ENCODE peak calls at places on chromosomes 5 and 9, in four cellular contexts. V, O, G and U are unnamed samples.
A peak's percentile ranks its signal among the peaks of the same experiment; 100 is the strongest.

GRCh38 chr5:132283423-132284043 is 10.7 kb upstream of the SLC22A4 start:
- DNase-seq in V (no peak), O (peak; percentile 39), G (no peak), U (no peak)

GRCh38 chr9:107853461-107853860 is 363.9 kb upstream of the KLF4 start:
- DNase-seq in V (no peak), O (no peak), G (no peak), U (no peak)

GRCh38 chr5:72366324-72366976 is 46.3 kb downstream of the PTCD2 start:
- DNase-seq in V (peak; percentile 81), O (peak; percentile 76), G (peak; percentile 55), U (peak; percentile 75)

GRCh38 chr5:55680353-55680752 is 31.8 kb downstream of the SLC38A9 start:
- DNase-seq in V (no peak), O (no peak), G (no peak), U (no peak)

GRCh38 chr9:35748239-35748857 is 680 bp downstream of the GBA2 start:
- DNase-seq in V (no peak), O (no peak), G (no peak), U (no peak)

GRCh38 chr5:140806834-140807775 is at the start of gene PCDHA4:
- DNase-seq in V (no peak), O (peak; percentile 27), G (no peak), U (no peak)

GRCh38 chr9:96072930-96073329 is 197.4 kb downstream of the ERCC6L2 start:
- DNase-seq in V (no peak), O (no peak), G (no peak), U (no peak)

GRCh38 chr9:129175515-129175824 is 2.6 kb downstream of the IER5L start:
- DNase-seq in V (no peak), O (no peak), G (no peak), U (no peak)

DNA sequence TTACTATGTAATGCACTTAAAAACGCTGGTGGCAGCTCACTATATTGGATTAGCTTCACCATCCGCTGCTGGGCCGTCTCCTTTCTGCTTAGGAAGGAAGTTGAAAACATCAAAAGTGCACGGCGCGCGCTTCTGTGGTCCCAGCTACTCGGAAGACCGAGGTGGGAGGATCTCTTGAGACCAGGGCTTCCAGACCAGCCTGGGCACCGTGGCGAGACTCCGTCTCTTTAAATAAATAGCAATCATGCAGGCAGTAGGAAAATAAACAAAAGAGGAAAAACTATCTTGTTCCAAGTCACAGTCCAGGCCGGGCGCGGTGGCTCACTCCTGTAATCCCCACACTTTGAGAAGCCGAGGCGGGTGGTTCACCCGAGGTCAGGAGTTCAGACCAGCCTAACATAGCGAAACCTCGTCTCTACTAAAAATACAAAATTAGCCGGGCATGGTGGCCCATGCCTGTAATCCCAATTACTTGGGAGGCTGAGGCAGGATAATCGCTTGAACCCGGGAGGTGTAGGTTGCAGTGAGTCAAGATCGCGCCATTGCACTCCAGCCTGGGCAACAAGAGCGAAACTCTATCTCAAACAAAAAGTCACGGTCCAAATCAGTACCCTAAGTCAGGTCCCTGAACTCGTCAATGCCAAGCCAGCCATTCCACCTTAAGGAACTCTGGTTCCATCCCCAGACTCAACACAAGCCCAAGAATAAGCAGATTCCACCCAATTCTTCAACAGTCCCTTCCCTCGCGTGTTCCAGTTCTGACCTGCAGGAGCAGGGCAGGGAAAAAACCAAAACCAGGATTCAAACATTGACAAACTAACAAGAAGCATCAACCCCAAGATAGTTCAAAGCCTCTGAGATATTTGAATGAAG is 1.0 kb upstream of the GOLGA1 start:
- DNase-seq in V (peak; percentile 80), O (peak; percentile 27), G (no peak), U (peak; percentile 73)
- TF ChIP-seq CTCF in V (no peak), O (peak; percentile 24), G (no peak), U (no peak)

DNA sequence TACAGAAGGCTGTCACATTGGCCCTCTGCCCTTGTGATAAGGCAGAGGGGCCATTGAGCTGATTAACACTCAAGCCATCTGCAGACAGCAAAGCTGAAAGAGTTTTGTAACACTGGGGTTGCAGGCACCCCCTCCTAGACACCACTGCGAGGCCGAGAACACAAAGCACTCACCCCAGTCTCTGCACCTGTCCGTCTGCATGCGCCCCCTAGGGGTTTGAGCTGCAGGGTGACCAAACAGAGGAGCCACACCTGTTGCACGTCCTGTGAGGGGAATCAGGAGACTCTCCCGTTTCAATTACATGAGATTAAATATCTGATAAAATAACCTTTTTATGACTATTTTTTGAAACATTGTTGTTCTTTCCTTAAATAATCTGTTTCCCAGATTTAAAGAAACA is 1180.4 kb downstream of the CDH9 start:
- DNase-seq in V (no peak), O (peak; percentile 19), G (no peak), U (no peak)
- TF ChIP-seq CTCF in V (no peak), O (no peak), G (no peak), U (no peak)

GRCh38 chr5:88269222-88269771 is 652 bp upstream of the TMEM161B start:
- DNase-seq in V (no peak), O (peak; percentile 10), G (peak; percentile 12), U (no peak)

GRCh38 chr5:88263349-88263748 is 5.3 kb downstream of the TMEM161B start:
- DNase-seq in V (no peak), O (no peak), G (no peak), U (no peak)

GRCh38 chr5:88268414-88269184 is at the start of gene TMEM161B:
- DNase-seq in V (peak; percentile 94), O (peak; percentile 93), G (peak; percentile 87), U (peak; percentile 93)
- TF ChIP-seq CTCF in V (no peak), O (no peak), G (no peak), U (no peak)

DNA sequence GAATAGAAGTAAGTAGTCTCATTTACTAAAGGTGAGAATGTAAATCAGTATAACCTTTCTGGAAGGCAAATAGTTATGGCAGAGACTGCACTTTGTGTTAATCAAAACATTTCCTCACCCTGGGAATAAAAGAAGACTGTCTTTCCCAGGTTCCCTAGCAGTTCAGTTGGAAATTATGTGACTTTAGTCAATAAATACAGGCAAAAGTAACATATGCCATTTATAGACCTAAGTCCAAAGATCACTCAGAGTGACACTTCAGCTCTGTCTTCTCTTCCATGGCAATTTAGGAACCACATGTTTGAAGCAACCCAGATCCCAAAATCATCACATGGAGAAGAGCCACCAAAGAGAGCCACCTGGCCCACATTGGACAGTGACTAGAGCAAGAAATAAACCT is 160.7 kb upstream of the SV2C start:
- DNase-seq in V (no peak), O (no peak), G (no peak), U (no peak)
- TF ChIP-seq CTCF in V (no peak), O (no peak), G (no peak), U (no peak)

DNA sequence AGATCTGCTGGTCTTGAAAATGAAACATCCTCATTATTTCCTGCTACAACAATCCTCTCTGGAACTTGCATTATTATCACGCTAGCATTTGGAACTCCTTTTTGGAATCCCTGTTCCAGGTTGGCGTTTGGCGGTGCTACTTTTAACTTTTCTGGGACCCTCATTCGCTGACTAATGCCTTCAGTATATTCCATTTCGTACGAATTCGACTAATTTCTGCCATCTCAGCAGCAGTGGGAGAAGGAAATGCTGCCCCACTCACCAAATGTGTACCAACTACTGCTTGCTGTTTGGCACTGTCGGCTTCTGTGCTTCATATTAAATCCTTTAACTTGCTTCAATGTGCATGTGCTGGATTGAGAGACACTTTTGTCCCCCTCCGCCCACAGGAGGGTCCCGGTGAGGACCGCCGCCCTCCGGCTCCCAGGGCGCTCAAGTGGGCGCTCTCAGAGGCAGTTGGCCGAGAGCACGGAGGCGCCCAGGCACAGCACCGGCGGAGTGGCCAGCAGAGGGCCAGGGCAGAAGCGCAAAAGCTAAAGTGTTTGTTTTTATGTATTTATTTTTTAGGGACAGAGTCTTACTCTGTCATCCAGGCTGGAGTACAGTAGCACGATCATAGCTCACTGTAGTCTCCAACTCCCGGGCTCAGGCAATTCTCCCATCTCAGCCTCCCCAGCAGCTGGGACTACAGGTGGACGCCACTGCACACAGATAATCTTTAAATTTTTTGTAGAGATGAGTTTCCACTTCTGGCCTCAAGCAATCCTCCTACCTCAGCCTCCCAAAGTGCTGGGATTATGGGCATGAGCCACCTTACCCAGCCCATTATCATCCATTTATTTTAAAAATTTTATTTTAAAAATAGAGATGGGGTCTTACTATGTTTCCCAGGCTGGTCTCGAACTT is 11.9 kb downstream of the PDE6A start:
- DNase-seq in V (no peak), O (peak; percentile 23), G (no peak), U (no peak)
- TF ChIP-seq CTCF in V (no peak), O (peak; percentile 41), G (peak; percentile 25), U (no peak)

GRCh38 chr5:150734579-150735384 is 24.0 kb downstream of the DCTN4 start:
- DNase-seq in V (peak; percentile 81), O (no peak), G (no peak), U (no peak)
- TF ChIP-seq CTCF in V (no peak), O (no peak), G (no peak), U (no peak)

GRCh38 chr5:138932171-138932810 is 57.2 kb upstream of the LRRTM2 start:
- DNase-seq in V (no peak), O (peak; percentile 42), G (no peak), U (peak; percentile 56)
- TF ChIP-seq CTCF in V (no peak), O (peak; percentile 25), G (no peak), U (no peak)

DNA sequence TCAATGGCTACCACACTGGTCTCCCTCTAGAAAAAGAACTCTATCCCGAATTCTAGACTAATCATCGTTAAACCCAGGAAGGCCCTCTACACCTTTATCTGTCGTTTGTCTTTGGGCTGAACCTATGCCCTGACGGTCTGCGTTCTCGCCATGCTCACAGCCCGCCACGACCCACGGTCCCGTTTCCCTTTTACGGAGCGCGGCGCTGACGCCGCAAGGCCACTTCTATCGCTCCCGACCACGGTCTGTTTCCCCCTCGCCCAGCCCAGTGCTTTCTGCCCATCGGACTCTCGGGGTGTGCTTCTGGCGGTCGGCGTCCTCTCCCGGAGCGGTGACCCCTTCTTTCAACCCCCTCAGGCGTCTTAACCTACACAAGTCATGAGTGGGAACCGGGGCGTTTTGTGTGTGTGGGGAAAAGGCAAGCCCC is 974 bp downstream of the C9orf40 start:
- DNase-seq in V (peak; percentile 69), O (peak; percentile 5), G (peak; percentile 6), U (peak; percentile 82)
- TF ChIP-seq CTCF in V (no peak), O (no peak), G (no peak), U (no peak)

GRCh38 chr9:110980261-110980660 is 58.0 kb downstream of the LPAR1 start:
- DNase-seq in V (no peak), O (no peak), G (no peak), U (no peak)
- TF ChIP-seq CTCF in V (no peak), O (no peak), G (no peak), U (no peak)

GRCh38 chr5:19261879-19262278 is 726.1 kb downstream of the CDH18 start:
- DNase-seq in V (no peak), O (no peak), G (no peak), U (no peak)
- TF ChIP-seq CTCF in V (no peak), O (no peak), G (no peak), U (no peak)